ENCODE peak calls at places on chromosomes 5 and 9, in nine cellular contexts. One of them, this sample, is unnamed.

GRCh38 chr5:33363537-33363936 is 77.2 kb upstream of the TARS1 start:
- DNase-seq in astrocyte of the spinal cord: no peak
- DNase-seq in pancreas: no peak
- DNase-seq in astrocyte of the cerebellum: no peak
- DNase-seq in tibial nerve: no peak
- DNase-seq in body of pancreas: peak; percentile 6
- DNase-seq in endothelial cell: no peak
- DNase-seq in adrenal gland: no peak
- DNase-seq in neural crest cell: no peak
- DNase-seq in this sample: no peak

GRCh38 chr5:158911693-158912363 is 187.9 kb downstream of the EBF1 start:
- DNase-seq in astrocyte of the spinal cord: no peak
- DNase-seq in pancreas: no peak
- DNase-seq in astrocyte of the cerebellum: no peak
- DNase-seq in tibial nerve: no peak
- DNase-seq in body of pancreas: no peak
- DNase-seq in endothelial cell: no peak
- DNase-seq in adrenal gland: no peak
- DNase-seq in neural crest cell: no peak
- DNase-seq in this sample: no peak

GRCh38 chr5:64074533-64074932 is 91.1 kb upstream of the RNF180 start:
- DNase-seq in astrocyte of the spinal cord: peak; percentile 10
- DNase-seq in pancreas: no peak
- DNase-seq in astrocyte of the cerebellum: no peak
- DNase-seq in tibial nerve: no peak
- DNase-seq in body of pancreas: no peak
- DNase-seq in endothelial cell: peak; percentile 33
- DNase-seq in adrenal gland: peak; percentile 4
- DNase-seq in neural crest cell: peak; percentile 16
- DNase-seq in this sample: no peak

GRCh38 chr5:132476853-132477729 is 13.5 kb downstream of the IRF1 start:
- DNase-seq in astrocyte of the spinal cord: no peak
- DNase-seq in pancreas: peak; percentile 65
- DNase-seq in astrocyte of the cerebellum: no peak
- DNase-seq in tibial nerve: no peak
- DNase-seq in body of pancreas: no peak
- DNase-seq in endothelial cell: no peak
- DNase-seq in adrenal gland: no peak
- DNase-seq in neural crest cell: no peak
- DNase-seq in this sample: no peak

GRCh38 chr5:17217421-17218352 is at the start of gene BASP1:
- DNase-seq in astrocyte of the spinal cord: peak; percentile 87
- DNase-seq in pancreas: peak; percentile 76
- DNase-seq in astrocyte of the cerebellum: no peak
- DNase-seq in tibial nerve: peak; percentile 41
- DNase-seq in body of pancreas: peak; percentile 53
- DNase-seq in endothelial cell: peak; percentile 81
- DNase-seq in adrenal gland: peak; percentile 54
- DNase-seq in neural crest cell: peak; percentile 78
- DNase-seq in this sample: peak; percentile 93

GRCh38 chr5:162334944-162335343 is 267.4 kb downstream of the GABRG2 start:
- DNase-seq in astrocyte of the spinal cord: no peak
- DNase-seq in pancreas: no peak
- DNase-seq in astrocyte of the cerebellum: no peak
- DNase-seq in tibial nerve: no peak
- DNase-seq in body of pancreas: no peak
- DNase-seq in endothelial cell: no peak
- DNase-seq in adrenal gland: no peak
- DNase-seq in neural crest cell: no peak
- DNase-seq in this sample: no peak

GRCh38 chr5:116861662-116862061 is 287.0 kb upstream of the SEMA6A start:
- DNase-seq in astrocyte of the spinal cord: no peak
- DNase-seq in pancreas: no peak
- DNase-seq in astrocyte of the cerebellum: no peak
- DNase-seq in tibial nerve: no peak
- DNase-seq in body of pancreas: no peak
- DNase-seq in endothelial cell: no peak
- DNase-seq in adrenal gland: no peak
- DNase-seq in neural crest cell: no peak
- DNase-seq in this sample: no peak

GRCh38 chr5:87169300-87169991 is 98.2 kb upstream of the RASA1 start:
- DNase-seq in astrocyte of the spinal cord: no peak
- DNase-seq in pancreas: no peak
- DNase-seq in astrocyte of the cerebellum: no peak
- DNase-seq in tibial nerve: no peak
- DNase-seq in body of pancreas: no peak
- DNase-seq in endothelial cell: no peak
- DNase-seq in adrenal gland: no peak
- DNase-seq in neural crest cell: no peak
- DNase-seq in this sample: no peak

GRCh38 chr9:108588246-108588645 is 267.5 kb downstream of the ACTL7B start:
- DNase-seq in astrocyte of the spinal cord: no peak
- DNase-seq in pancreas: no peak
- DNase-seq in astrocyte of the cerebellum: no peak
- DNase-seq in tibial nerve: no peak
- DNase-seq in body of pancreas: no peak
- DNase-seq in endothelial cell: no peak
- DNase-seq in adrenal gland: no peak
- DNase-seq in neural crest cell: no peak
- DNase-seq in this sample: no peak

GRCh38 chr5:102807878-102808502 is 52.9 kb downstream of the PAM start:
- DNase-seq in astrocyte of the spinal cord: peak; percentile 87
- DNase-seq in pancreas: no peak
- DNase-seq in astrocyte of the cerebellum: peak; percentile 29
- DNase-seq in tibial nerve: no peak
- DNase-seq in body of pancreas: no peak
- DNase-seq in endothelial cell: no peak
- DNase-seq in adrenal gland: no peak
- DNase-seq in neural crest cell: no peak
- DNase-seq in this sample: no peak

GRCh38 chr5:124161286-124161685 is 585.2 kb downstream of the ZNF608 start:
- DNase-seq in astrocyte of the spinal cord: no peak
- DNase-seq in pancreas: no peak
- DNase-seq in astrocyte of the cerebellum: no peak
- DNase-seq in tibial nerve: no peak
- DNase-seq in body of pancreas: no peak
- DNase-seq in endothelial cell: no peak
- DNase-seq in adrenal gland: no peak
- DNase-seq in neural crest cell: no peak
- DNase-seq in this sample: no peak

GRCh38 chr5:112668016-112668415 is 69.7 kb upstream of the APC start:
- DNase-seq in astrocyte of the spinal cord: no peak
- DNase-seq in pancreas: no peak
- DNase-seq in astrocyte of the cerebellum: no peak
- DNase-seq in tibial nerve: no peak
- DNase-seq in body of pancreas: no peak
- DNase-seq in endothelial cell: no peak
- DNase-seq in adrenal gland: no peak
- DNase-seq in neural crest cell: no peak
- DNase-seq in this sample: no peak

DNA sequence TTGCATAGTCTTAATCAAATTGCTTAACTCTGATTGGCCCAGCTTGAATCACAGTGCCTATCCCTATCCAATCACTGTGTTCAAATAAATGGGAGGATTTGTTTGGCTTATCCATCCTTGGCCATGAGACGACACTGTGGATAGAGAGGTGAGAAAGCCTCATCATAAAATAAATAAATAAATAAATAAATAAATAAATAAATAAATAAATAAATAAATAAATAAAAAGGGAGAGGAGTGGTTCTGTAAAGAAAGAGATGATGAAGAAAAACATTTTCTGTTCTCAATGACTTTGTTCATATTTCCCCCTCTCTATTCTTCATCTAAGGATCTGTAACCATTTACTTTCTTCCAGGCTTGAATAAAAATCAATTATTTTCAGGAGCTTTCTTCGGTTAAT is 74.7 kb downstream of the PTPRD start:
- DNase-seq in astrocyte of the spinal cord: no peak
- DNase-seq in pancreas: no peak
- DNase-seq in astrocyte of the cerebellum: no peak
- DNase-seq in tibial nerve: no peak
- DNase-seq in body of pancreas: no peak
- DNase-seq in endothelial cell: no peak
- DNase-seq in adrenal gland: no peak
- DNase-seq in neural crest cell: no peak
- DNase-seq in this sample: no peak
- TF ChIP-seq CTCF in astrocyte of the spinal cord: no peak
- TF ChIP-seq CTCF in pancreas: no peak
- TF ChIP-seq CTCF in astrocyte of the cerebellum: no peak
- TF ChIP-seq CTCF in tibial nerve: no peak
- TF ChIP-seq CTCF in body of pancreas: no peak
- TF ChIP-seq CTCF in endothelial cell: no peak
- TF ChIP-seq CTCF in adrenal gland: no peak
- TF ChIP-seq CTCF in neural crest cell: no peak
- TF ChIP-seq CTCF in this sample: no peak

DNA sequence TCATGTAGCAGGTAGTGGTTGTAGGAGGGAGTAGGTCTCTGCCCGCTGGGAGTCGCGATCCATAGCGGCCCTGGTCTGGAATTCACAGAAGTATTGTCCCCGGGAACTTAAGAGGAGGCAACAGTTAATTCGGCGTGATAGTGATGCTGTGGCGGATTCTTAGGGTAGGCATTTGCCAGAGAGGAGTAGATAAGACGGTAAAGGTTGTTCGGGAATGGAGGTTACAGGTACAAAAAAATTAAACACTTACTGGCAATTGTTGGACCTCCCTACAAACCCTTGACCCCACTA is 679 bp downstream of the SMC5 start:
- DNase-seq in astrocyte of the spinal cord: no peak
- DNase-seq in pancreas: no peak
- DNase-seq in astrocyte of the cerebellum: no peak
- DNase-seq in tibial nerve: no peak
- DNase-seq in body of pancreas: no peak
- DNase-seq in endothelial cell: no peak
- DNase-seq in adrenal gland: no peak
- DNase-seq in neural crest cell: no peak
- DNase-seq in this sample: no peak
- TF ChIP-seq CTCF in astrocyte of the spinal cord: no peak
- TF ChIP-seq CTCF in pancreas: no peak
- TF ChIP-seq CTCF in astrocyte of the cerebellum: no peak
- TF ChIP-seq CTCF in tibial nerve: no peak
- TF ChIP-seq CTCF in body of pancreas: no peak
- TF ChIP-seq CTCF in endothelial cell: no peak
- TF ChIP-seq CTCF in adrenal gland: no peak
- TF ChIP-seq CTCF in neural crest cell: no peak
- TF ChIP-seq CTCF in this sample: no peak

DNA sequence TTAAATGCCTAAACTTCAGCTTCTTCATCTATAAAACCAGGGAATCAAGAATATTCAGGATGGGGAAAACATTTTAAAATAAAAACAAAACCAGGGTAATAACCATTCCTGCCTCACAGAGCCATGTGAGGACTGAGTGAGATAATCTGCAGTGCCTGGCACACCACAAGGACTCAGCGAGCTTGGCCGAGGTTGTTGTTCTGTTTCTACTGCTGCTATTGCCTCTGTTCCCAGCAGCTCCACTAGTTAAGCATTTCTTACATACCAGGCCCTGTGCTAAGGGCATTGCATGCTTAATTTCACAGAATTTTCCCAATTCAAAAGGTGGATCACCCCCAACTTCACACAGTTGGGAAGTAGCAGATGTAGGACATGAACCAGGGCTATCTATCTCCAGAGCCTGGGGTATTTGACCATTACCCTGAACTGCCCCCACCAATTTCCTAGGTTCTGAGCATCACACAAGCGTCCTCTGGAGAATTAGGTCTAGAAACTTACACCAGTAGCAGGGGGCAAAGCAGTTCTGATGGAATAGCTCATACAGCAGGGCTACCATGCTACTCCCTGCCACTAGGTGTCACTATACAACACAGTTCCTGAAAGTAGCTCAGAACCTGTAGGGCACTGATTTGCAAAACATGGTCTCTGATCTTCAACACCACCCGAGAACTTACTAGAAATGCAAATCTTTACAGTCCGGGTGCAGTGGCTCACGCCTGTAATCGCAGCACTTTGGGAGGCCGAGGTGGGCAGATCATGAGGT is 74.3 kb downstream of the LRSAM1 start:
- DNase-seq in astrocyte of the spinal cord: peak; percentile 54
- DNase-seq in pancreas: no peak
- DNase-seq in astrocyte of the cerebellum: no peak
- DNase-seq in tibial nerve: no peak
- DNase-seq in body of pancreas: no peak
- DNase-seq in endothelial cell: no peak
- DNase-seq in adrenal gland: no peak
- DNase-seq in neural crest cell: no peak
- DNase-seq in this sample: no peak
- TF ChIP-seq CTCF in astrocyte of the spinal cord: peak; percentile 70
- TF ChIP-seq CTCF in pancreas: peak; percentile 38
- TF ChIP-seq CTCF in astrocyte of the cerebellum: peak; percentile 61
- TF ChIP-seq CTCF in tibial nerve: peak; percentile 40
- TF ChIP-seq CTCF in body of pancreas: peak; percentile 67
- TF ChIP-seq CTCF in endothelial cell: peak; percentile 69
- TF ChIP-seq CTCF in adrenal gland: peak; percentile 24
- TF ChIP-seq CTCF in neural crest cell: peak; percentile 70
- TF ChIP-seq CTCF in this sample: peak; percentile 28

GRCh38 chr9:37026085-37026935 is 7.8 kb downstream of the PAX5 start:
- DNase-seq in astrocyte of the spinal cord: no peak
- DNase-seq in pancreas: peak; percentile 68
- DNase-seq in astrocyte of the cerebellum: no peak
- DNase-seq in tibial nerve: no peak
- DNase-seq in body of pancreas: no peak
- DNase-seq in endothelial cell: peak; percentile 32
- DNase-seq in adrenal gland: no peak
- DNase-seq in neural crest cell: peak; percentile 41
- DNase-seq in this sample: no peak
- TF ChIP-seq CTCF in astrocyte of the spinal cord: no peak
- TF ChIP-seq CTCF in pancreas: no peak
- TF ChIP-seq CTCF in astrocyte of the cerebellum: no peak
- TF ChIP-seq CTCF in tibial nerve: no peak
- TF ChIP-seq CTCF in body of pancreas: no peak
- TF ChIP-seq CTCF in endothelial cell: no peak
- TF ChIP-seq CTCF in adrenal gland: no peak
- TF ChIP-seq CTCF in neural crest cell: no peak
- TF ChIP-seq CTCF in this sample: no peak

GRCh38 chr9:112112941-112113399 is 62.1 kb downstream of the SUSD1 start:
- DNase-seq in astrocyte of the spinal cord: no peak
- DNase-seq in pancreas: no peak
- DNase-seq in astrocyte of the cerebellum: no peak
- DNase-seq in tibial nerve: no peak
- DNase-seq in body of pancreas: peak; percentile 67
- DNase-seq in endothelial cell: no peak
- DNase-seq in adrenal gland: peak; percentile 31
- DNase-seq in neural crest cell: no peak
- DNase-seq in this sample: no peak
- TF ChIP-seq CTCF in astrocyte of the spinal cord: peak; percentile 27
- TF ChIP-seq CTCF in pancreas: peak; percentile 18
- TF ChIP-seq CTCF in astrocyte of the cerebellum: peak; percentile 45
- TF ChIP-seq CTCF in tibial nerve: no peak
- TF ChIP-seq CTCF in body of pancreas: peak; percentile 78
- TF ChIP-seq CTCF in endothelial cell: no peak
- TF ChIP-seq CTCF in adrenal gland: no peak
- TF ChIP-seq CTCF in neural crest cell: peak; percentile 64
- TF ChIP-seq CTCF in this sample: no peak

This sample was measured in mesothelial cell of epicardium.